ENCODE peak calls at places on chromosomes 11 and 22, in five cellular contexts. One of them, this sample, is unnamed.

GRCh38 chr11:65575568-65576231 is at the start of gene EHBP1L1:
- DNase-seq in mucosa of descending colon: peak; percentile 90
- DNase-seq in GM23338: peak; percentile 63
- DNase-seq in choroid plexus epithelial cell: peak; percentile 57
- DNase-seq in osteocyte: peak; percentile 86
- DNase-seq in this sample: no peak

GRCh38 chr11:70552441-70553150 is 154.3 kb downstream of the CTTN start:
- DNase-seq in mucosa of descending colon: peak; percentile 43
- DNase-seq in GM23338: no peak
- DNase-seq in choroid plexus epithelial cell: no peak
- DNase-seq in osteocyte: no peak
- DNase-seq in this sample: no peak

GRCh38 chr11:95948637-95949036 is 24.7 kb upstream of the MTMR2 start:
- DNase-seq in mucosa of descending colon: no peak
- DNase-seq in GM23338: no peak
- DNase-seq in choroid plexus epithelial cell: no peak
- DNase-seq in osteocyte: no peak
- DNase-seq in this sample: no peak

GRCh38 chr11:102393272-102393730 is 46.3 kb downstream of the BIRC2 start:
- DNase-seq in mucosa of descending colon: no peak
- DNase-seq in GM23338: no peak
- DNase-seq in choroid plexus epithelial cell: no peak
- DNase-seq in osteocyte: no peak
- DNase-seq in this sample: no peak

GRCh38 chr22:30413745-30414524 is 11.6 kb upstream of the MTFP1 start:
- DNase-seq in mucosa of descending colon: no peak
- DNase-seq in GM23338: no peak
- DNase-seq in choroid plexus epithelial cell: no peak
- DNase-seq in osteocyte: no peak
- DNase-seq in this sample: no peak

GRCh38 chr11:32890843-32891656 is 1.6 kb upstream of the QSER1 start:
- DNase-seq in mucosa of descending colon: no peak
- DNase-seq in GM23338: peak; percentile 81
- DNase-seq in choroid plexus epithelial cell: no peak
- DNase-seq in osteocyte: no peak
- DNase-seq in this sample: no peak

GRCh38 chr11:12079726-12080556 is 30.4 kb upstream of the MICAL2 start:
- DNase-seq in mucosa of descending colon: no peak
- DNase-seq in GM23338: no peak
- DNase-seq in choroid plexus epithelial cell: peak; percentile 96
- DNase-seq in osteocyte: no peak
- DNase-seq in this sample: peak; percentile 90

GRCh38 chr11:61347916-61348461 is 13.7 kb downstream of the CYB561A3 start:
- DNase-seq in mucosa of descending colon: no peak
- DNase-seq in GM23338: peak; percentile 17
- DNase-seq in choroid plexus epithelial cell: peak; percentile 87
- DNase-seq in osteocyte: no peak
- DNase-seq in this sample: no peak

GRCh38 chr11:117826832-117827231 is 2.3 kb upstream of the FXYD2 start:
- DNase-seq in mucosa of descending colon: peak; percentile 15
- DNase-seq in GM23338: no peak
- DNase-seq in choroid plexus epithelial cell: no peak
- DNase-seq in osteocyte: no peak
- DNase-seq in this sample: no peak

GRCh38 chr11:18853086-18853720 is 61.6 kb upstream of the PTPN5 start:
- DNase-seq in mucosa of descending colon: no peak
- DNase-seq in GM23338: peak; percentile 87
- DNase-seq in choroid plexus epithelial cell: peak; percentile 60
- DNase-seq in osteocyte: no peak
- DNase-seq in this sample: no peak

GRCh38 chr22:42719656-42720262 is 911 bp downstream of the A4GALT start:
- DNase-seq in mucosa of descending colon: no peak
- DNase-seq in GM23338: peak; percentile 68
- DNase-seq in choroid plexus epithelial cell: no peak
- DNase-seq in osteocyte: no peak
- DNase-seq in this sample: no peak

DNA sequence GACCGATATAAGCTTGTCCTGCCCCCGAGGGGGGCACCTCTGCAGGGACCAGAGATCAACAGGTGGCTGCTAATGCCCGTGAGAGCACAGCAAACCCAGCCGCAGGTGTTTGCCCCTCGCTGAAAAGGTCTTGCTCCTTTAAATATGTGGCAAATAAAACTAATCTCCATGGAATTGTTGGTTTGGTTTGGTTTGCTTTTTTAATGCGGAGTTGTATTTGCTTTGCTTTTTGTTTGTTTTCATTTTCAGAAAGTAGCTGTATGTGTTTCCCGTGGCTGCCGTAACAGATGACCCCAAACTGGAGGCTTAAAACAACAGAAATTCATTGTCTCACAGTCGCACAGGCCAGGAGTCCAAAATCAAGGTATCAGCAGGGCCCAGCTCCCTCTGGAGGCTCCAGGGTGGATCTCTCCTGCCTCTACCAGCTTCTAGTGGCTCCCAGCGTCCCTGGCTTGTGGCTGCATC is 93.0 kb downstream of the CELSR1 start:
- DNase-seq in mucosa of descending colon: no peak
- DNase-seq in GM23338: peak; percentile 43
- DNase-seq in choroid plexus epithelial cell: no peak
- DNase-seq in osteocyte: no peak
- DNase-seq in this sample: no peak
- TF ChIP-seq CTCF in mucosa of descending colon: no peak
- TF ChIP-seq CTCF in GM23338: no peak
- TF ChIP-seq CTCF in choroid plexus epithelial cell: peak; percentile 33
- TF ChIP-seq CTCF in osteocyte: peak; percentile 16
- TF ChIP-seq CTCF in this sample: no peak

DNA sequence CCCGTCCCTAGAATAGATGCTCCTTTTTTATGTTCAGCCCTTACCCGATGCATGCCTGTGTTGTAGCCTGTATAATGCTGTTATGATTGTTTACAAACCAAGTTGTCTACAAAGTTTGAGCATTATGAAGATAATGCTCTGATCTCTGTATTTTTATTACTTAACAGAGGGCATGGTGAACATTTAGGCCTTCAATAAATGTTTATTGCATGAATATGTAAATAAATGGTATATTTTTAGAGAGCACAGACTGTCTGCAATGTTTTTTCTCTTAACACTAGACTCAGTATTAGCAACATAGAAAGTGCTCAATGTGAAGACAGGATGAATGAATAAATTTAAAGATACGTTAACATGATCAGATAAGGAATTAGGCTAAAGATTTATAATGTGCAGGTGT is 130.9 kb downstream of the UVRAG start:
- DNase-seq in mucosa of descending colon: no peak
- DNase-seq in GM23338: no peak
- DNase-seq in choroid plexus epithelial cell: no peak
- DNase-seq in osteocyte: no peak
- DNase-seq in this sample: no peak
- TF ChIP-seq CTCF in mucosa of descending colon: no peak
- TF ChIP-seq CTCF in GM23338: no peak
- TF ChIP-seq CTCF in choroid plexus epithelial cell: no peak
- TF ChIP-seq CTCF in osteocyte: no peak
- TF ChIP-seq CTCF in this sample: no peak

DNA sequence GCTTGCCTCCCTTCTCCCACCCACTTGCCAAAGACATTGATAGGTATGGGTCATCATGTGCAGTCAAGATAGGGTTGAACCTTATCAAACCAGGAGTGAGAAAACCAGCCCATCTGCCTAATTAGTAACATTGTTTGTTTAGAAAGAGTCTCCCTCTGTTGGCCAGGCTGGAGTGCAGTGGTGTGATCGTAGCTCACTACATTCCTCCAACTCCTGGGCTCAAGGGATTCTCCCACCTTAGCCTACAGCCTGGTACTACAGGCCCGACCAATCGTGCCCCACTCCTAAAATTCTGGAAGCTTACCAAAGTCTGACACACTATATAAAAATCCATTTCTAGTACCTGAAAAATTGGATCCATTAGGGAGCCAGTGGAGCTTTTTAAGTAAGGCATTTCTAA is 4.5 kb downstream of the C11orf71 start:
- DNase-seq in mucosa of descending colon: no peak
- DNase-seq in GM23338: peak; percentile 67
- DNase-seq in choroid plexus epithelial cell: peak; percentile 30
- DNase-seq in osteocyte: no peak
- DNase-seq in this sample: no peak
- TF ChIP-seq CTCF in mucosa of descending colon: no peak
- TF ChIP-seq CTCF in GM23338: peak; percentile 51
- TF ChIP-seq CTCF in choroid plexus epithelial cell: peak; percentile 70
- TF ChIP-seq CTCF in osteocyte: peak; percentile 33
- TF ChIP-seq CTCF in this sample: peak; percentile 32

GRCh38 chr11:91802475-91802874 is 422.1 kb upstream of the FAT3 start:
- DNase-seq in mucosa of descending colon: no peak
- DNase-seq in GM23338: peak; percentile 34
- DNase-seq in choroid plexus epithelial cell: no peak
- DNase-seq in osteocyte: no peak
- DNase-seq in this sample: no peak
- TF ChIP-seq CTCF in mucosa of descending colon: no peak
- TF ChIP-seq CTCF in GM23338: no peak
- TF ChIP-seq CTCF in choroid plexus epithelial cell: no peak
- TF ChIP-seq CTCF in osteocyte: no peak
- TF ChIP-seq CTCF in this sample: no peak

GRCh38 chr22:35155403-35156025 is 89.6 kb downstream of the ISX start:
- DNase-seq in mucosa of descending colon: no peak
- DNase-seq in GM23338: peak; percentile 69
- DNase-seq in choroid plexus epithelial cell: no peak
- DNase-seq in osteocyte: no peak
- DNase-seq in this sample: no peak
- TF ChIP-seq CTCF in mucosa of descending colon: no peak
- TF ChIP-seq CTCF in GM23338: peak; percentile 59
- TF ChIP-seq CTCF in choroid plexus epithelial cell: no peak
- TF ChIP-seq CTCF in osteocyte: no peak
- TF ChIP-seq CTCF in this sample: no peak

GRCh38 chr22:47012589-47013365 is 250.3 kb downstream of the TBC1D22A start:
- DNase-seq in mucosa of descending colon: no peak
- DNase-seq in GM23338: peak; percentile 50
- DNase-seq in choroid plexus epithelial cell: peak; percentile 74
- DNase-seq in osteocyte: no peak
- DNase-seq in this sample: no peak
- TF ChIP-seq CTCF in mucosa of descending colon: no peak
- TF ChIP-seq CTCF in GM23338: peak; percentile 50
- TF ChIP-seq CTCF in choroid plexus epithelial cell: peak; percentile 43
- TF ChIP-seq CTCF in osteocyte: peak; percentile 19
- TF ChIP-seq CTCF in this sample: no peak

GRCh38 chr11:119155733-119156492 is 7.1 kb downstream of the ABCG4 start:
- DNase-seq in mucosa of descending colon: no peak
- DNase-seq in GM23338: peak; percentile 67
- DNase-seq in choroid plexus epithelial cell: no peak
- DNase-seq in osteocyte: no peak
- DNase-seq in this sample: no peak
- TF ChIP-seq CTCF in mucosa of descending colon: no peak
- TF ChIP-seq CTCF in GM23338: peak; percentile 46
- TF ChIP-seq CTCF in choroid plexus epithelial cell: no peak
- TF ChIP-seq CTCF in osteocyte: no peak
- TF ChIP-seq CTCF in this sample: peak; percentile 13

DNA sequence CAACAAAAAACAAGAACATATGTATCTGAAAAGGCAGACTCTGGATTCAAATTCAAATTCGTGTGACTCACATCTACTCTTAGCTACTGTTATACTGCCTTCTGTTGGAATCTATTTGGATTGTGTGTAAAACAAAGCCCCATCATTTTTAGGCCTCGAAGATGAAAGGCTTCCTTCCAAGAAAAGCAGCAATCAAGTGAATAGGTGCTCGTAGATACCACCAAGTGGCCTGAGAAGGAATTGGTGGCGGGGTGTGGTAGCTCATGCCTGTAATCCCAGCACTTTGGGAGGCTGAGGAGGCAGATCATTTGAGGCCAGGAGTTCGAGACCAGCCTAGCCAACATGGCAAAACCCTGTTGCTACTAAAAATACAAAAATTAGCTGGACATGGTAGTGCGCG is 4.2 kb downstream of the GRAMD1B start:
- DNase-seq in mucosa of descending colon: no peak
- DNase-seq in GM23338: peak; percentile 78
- DNase-seq in choroid plexus epithelial cell: peak; percentile 36
- DNase-seq in osteocyte: no peak
- DNase-seq in this sample: no peak
- TF ChIP-seq CTCF in mucosa of descending colon: no peak
- TF ChIP-seq CTCF in GM23338: peak; percentile 59
- TF ChIP-seq CTCF in choroid plexus epithelial cell: peak; percentile 47
- TF ChIP-seq CTCF in osteocyte: peak; percentile 15
- TF ChIP-seq CTCF in this sample: peak; percentile 4

DNA sequence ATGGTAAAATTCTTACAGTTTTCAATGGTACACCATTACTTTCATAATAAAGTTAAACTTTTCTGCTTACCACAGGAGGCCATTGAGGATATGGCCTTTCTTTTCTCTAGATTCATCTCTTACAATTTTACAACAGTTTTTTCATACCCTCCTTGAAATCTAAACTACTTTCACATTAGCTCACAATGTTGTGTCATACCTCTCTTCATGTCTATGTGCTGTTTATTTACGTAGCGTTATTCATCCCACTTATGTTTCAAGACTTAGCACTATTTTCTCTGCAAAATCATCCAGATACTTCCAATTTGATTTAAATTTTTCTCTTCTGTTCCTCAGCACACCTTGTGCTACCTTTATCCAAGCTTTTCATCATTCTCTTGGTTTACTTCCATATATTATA is 123.3 kb downstream of the METTL15 start:
- DNase-seq in mucosa of descending colon: no peak
- DNase-seq in GM23338: no peak
- DNase-seq in choroid plexus epithelial cell: peak; percentile 79
- DNase-seq in osteocyte: no peak
- DNase-seq in this sample: no peak
- TF ChIP-seq CTCF in mucosa of descending colon: no peak
- TF ChIP-seq CTCF in GM23338: no peak
- TF ChIP-seq CTCF in choroid plexus epithelial cell: no peak
- TF ChIP-seq CTCF in osteocyte: no peak
- TF ChIP-seq CTCF in this sample: no peak

This sample was measured in AG09319.